ENCODE peak calls at places on chromosomes 16 and 17, in six cellular contexts. One of them, this sample, is unnamed. For H3K27me3 and H3K9me3, the result is how much of the 10 kb centered on the place peaks cover.

GRCh38 chr16:30069575-30070462 is 4.3 kb downstream of the ALDOA start:
- DNase-seq in mammary epithelial cell: no peak
- DNase-seq in BE2C: peak
- DNase-seq in mesenchymal stem cell: no peak
- DNase-seq in astrocyte: peak
- DNase-seq in tibial artery: no peak
- DNase-seq in this sample: no peak

GRCh38 chr16:4323071-4323844 is 7.4 kb downstream of the GLIS2 start:
- DNase-seq in mammary epithelial cell: no peak
- DNase-seq in BE2C: no peak
- DNase-seq in mesenchymal stem cell: no peak
- DNase-seq in astrocyte: no peak
- DNase-seq in tibial artery: no peak
- DNase-seq in this sample: no peak

GRCh38 chr17:73581379-73581778 is 62.9 kb downstream of the SDK2 start:
- DNase-seq in mammary epithelial cell: no peak
- DNase-seq in BE2C: no peak
- DNase-seq in mesenchymal stem cell: no peak
- DNase-seq in astrocyte: no peak
- DNase-seq in tibial artery: no peak
- DNase-seq in this sample: no peak

GRCh38 chr17:45431531-45432404 is 902 bp downstream of the ARHGAP27 start:
- DNase-seq in mammary epithelial cell: peak
- DNase-seq in BE2C: peak
- DNase-seq in mesenchymal stem cell: peak
- DNase-seq in astrocyte: no peak
- DNase-seq in tibial artery: peak
- DNase-seq in this sample: no peak

GRCh38 chr17:76076765-76077581 is 2.0 kb upstream of the ZACN start:
- DNase-seq in mammary epithelial cell: peak
- DNase-seq in BE2C: no peak
- DNase-seq in mesenchymal stem cell: no peak
- DNase-seq in astrocyte: no peak
- DNase-seq in tibial artery: no peak
- DNase-seq in this sample: no peak

GRCh38 chr16:4081035-4081434 is 35.2 kb downstream of the ADCY9 start:
- DNase-seq in mammary epithelial cell: no peak
- DNase-seq in BE2C: no peak
- DNase-seq in mesenchymal stem cell: no peak
- DNase-seq in astrocyte: no peak
- DNase-seq in tibial artery: no peak
- DNase-seq in this sample: no peak

GRCh38 chr16:18931756-18932155 is 5.5 kb upstream of the SMG1 start:
- DNase-seq in mammary epithelial cell: no peak
- DNase-seq in BE2C: no peak
- DNase-seq in mesenchymal stem cell: no peak
- DNase-seq in astrocyte: no peak
- DNase-seq in tibial artery: no peak
- DNase-seq in this sample: no peak

GRCh38 chr17:63035271-63035670 is 69.2 kb downstream of the TANC2 start:
- DNase-seq in mammary epithelial cell: peak
- DNase-seq in BE2C: no peak
- DNase-seq in mesenchymal stem cell: no peak
- DNase-seq in astrocyte: peak
- DNase-seq in tibial artery: no peak
- DNase-seq in this sample: peak

GRCh38 chr16:4795828-4796572 is 831 bp downstream of the SMIM22 start:
- DNase-seq in mammary epithelial cell: no peak
- DNase-seq in BE2C: no peak
- DNase-seq in mesenchymal stem cell: no peak
- DNase-seq in astrocyte: no peak
- DNase-seq in tibial artery: no peak
- DNase-seq in this sample: no peak

GRCh38 chr17:29593546-29594440 is 861 bp downstream of the ANKRD13B start:
- DNase-seq in mammary epithelial cell: no peak
- DNase-seq in BE2C: peak
- DNase-seq in mesenchymal stem cell: peak
- DNase-seq in astrocyte: no peak
- DNase-seq in tibial artery: no peak
- DNase-seq in this sample: peak

GRCh38 chr17:39045948-39046679 is 78.9 kb upstream of the FBXO47 start:
- DNase-seq in mammary epithelial cell: no peak
- DNase-seq in BE2C: peak
- DNase-seq in mesenchymal stem cell: no peak
- DNase-seq in astrocyte: no peak
- DNase-seq in tibial artery: no peak
- DNase-seq in this sample: no peak

DNA sequence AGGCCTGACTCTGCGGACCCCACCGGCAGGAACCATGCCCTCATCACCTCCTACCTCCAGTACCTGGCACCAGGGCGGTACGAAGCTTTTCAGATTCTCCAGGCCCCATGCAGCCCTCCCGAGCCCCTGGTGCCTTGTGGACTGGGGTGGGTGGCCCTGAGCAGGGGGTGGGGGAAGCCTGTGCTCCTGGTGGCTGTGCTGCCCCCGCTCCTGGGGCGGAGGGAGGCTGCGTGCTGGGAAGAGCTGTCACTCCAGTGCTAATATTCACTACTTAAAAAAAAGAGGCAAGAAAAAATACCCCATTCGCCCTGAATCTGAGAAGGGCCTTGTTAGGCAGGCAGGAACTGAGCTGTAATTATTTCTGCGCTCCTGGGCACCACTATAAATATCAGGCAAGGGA is 111.8 kb downstream of the ENGASE start:
- DNase-seq in mammary epithelial cell: no peak
- DNase-seq in BE2C: no peak
- DNase-seq in mesenchymal stem cell: no peak
- DNase-seq in astrocyte: no peak
- DNase-seq in tibial artery: no peak
- DNase-seq in this sample: no peak
- H3K4me3 ChIP-seq in mammary epithelial cell: no peak
- H3K4me3 ChIP-seq in BE2C: no peak
- H3K4me3 ChIP-seq in mesenchymal stem cell: no peak
- H3K4me3 ChIP-seq in astrocyte: no peak
- H3K4me3 ChIP-seq in tibial artery: no peak
- H3K4me3 ChIP-seq in this sample: no peak

DNA sequence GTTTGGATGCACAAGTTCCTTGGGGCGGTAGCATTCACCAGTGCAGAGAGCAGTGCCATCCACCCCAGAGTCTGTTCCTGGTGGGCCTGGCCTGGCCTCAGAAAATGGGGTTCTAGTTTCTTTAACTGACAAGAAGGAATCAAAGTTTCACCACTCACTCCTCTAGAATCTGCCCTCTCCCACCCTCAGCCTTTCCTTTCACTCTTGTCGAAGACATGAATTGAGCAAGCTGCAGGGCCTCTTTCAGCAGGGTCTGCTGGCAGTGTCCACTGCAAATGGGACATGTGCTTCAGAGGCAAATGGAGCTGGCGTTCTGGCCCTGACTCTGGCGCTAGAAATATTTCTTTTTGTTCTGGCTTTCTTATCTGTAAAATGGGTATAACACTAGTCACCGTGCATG is 176.3 kb downstream of the LGALS9B start:
- DNase-seq in mammary epithelial cell: no peak
- DNase-seq in BE2C: no peak
- DNase-seq in mesenchymal stem cell: no peak
- DNase-seq in astrocyte: no peak
- DNase-seq in tibial artery: no peak
- DNase-seq in this sample: no peak
- H3K27me3 ChIP-seq in mammary epithelial cell: under half
- H3K27me3 ChIP-seq in BE2C: under half
- H3K27me3 ChIP-seq in mesenchymal stem cell: under half
- H3K27me3 ChIP-seq in astrocyte: under half
- H3K27me3 ChIP-seq in tibial artery: under half
- H3K27me3 ChIP-seq in this sample: under half

GRCh38 chr16:24463196-24463945 is 76.0 kb upstream of the RBBP6 start:
- DNase-seq in mammary epithelial cell: no peak
- DNase-seq in BE2C: no peak
- DNase-seq in mesenchymal stem cell: no peak
- DNase-seq in astrocyte: no peak
- DNase-seq in tibial artery: no peak
- DNase-seq in this sample: no peak
- H3K9me3 ChIP-seq in mammary epithelial cell: under half
- H3K9me3 ChIP-seq in BE2C: under half
- H3K9me3 ChIP-seq in mesenchymal stem cell: under half
- H3K9me3 ChIP-seq in astrocyte: under half
- H3K9me3 ChIP-seq in tibial artery: under half
- H3K9me3 ChIP-seq in this sample: under half

GRCh38 chr16:17468611-17469010 is 2.1 kb downstream of the XYLT1 start:
- DNase-seq in mammary epithelial cell: no peak
- DNase-seq in BE2C: no peak
- DNase-seq in mesenchymal stem cell: no peak
- DNase-seq in astrocyte: no peak
- DNase-seq in tibial artery: no peak
- DNase-seq in this sample: no peak
- H3K4me3 ChIP-seq in mammary epithelial cell: peak
- H3K4me3 ChIP-seq in BE2C: no peak
- H3K4me3 ChIP-seq in mesenchymal stem cell: peak
- H3K4me3 ChIP-seq in astrocyte: peak
- H3K4me3 ChIP-seq in tibial artery: peak
- H3K4me3 ChIP-seq in this sample: peak

GRCh38 chr17:50635720-50636144 is 1.1 kb downstream of the ABCC3 start:
- DNase-seq in mammary epithelial cell: no peak
- DNase-seq in BE2C: no peak
- DNase-seq in mesenchymal stem cell: no peak
- DNase-seq in astrocyte: no peak
- DNase-seq in tibial artery: no peak
- DNase-seq in this sample: no peak

GRCh38 chr17:50634915-50635719 is 436 bp downstream of the ABCC3 start:
- DNase-seq in mammary epithelial cell: no peak
- DNase-seq in BE2C: no peak
- DNase-seq in mesenchymal stem cell: no peak
- DNase-seq in astrocyte: no peak
- DNase-seq in tibial artery: no peak
- DNase-seq in this sample: no peak

GRCh38 chr17:50632637-50633036 is 2.0 kb upstream of the ABCC3 start:
- DNase-seq in mammary epithelial cell: no peak
- DNase-seq in BE2C: no peak
- DNase-seq in mesenchymal stem cell: no peak
- DNase-seq in astrocyte: no peak
- DNase-seq in tibial artery: no peak
- DNase-seq in this sample: no peak

GRCh38 chr17:50633683-50634082 is 998 bp upstream of the ABCC3 start:
- DNase-seq in mammary epithelial cell: no peak
- DNase-seq in BE2C: no peak
- DNase-seq in mesenchymal stem cell: no peak
- DNase-seq in astrocyte: no peak
- DNase-seq in tibial artery: no peak
- DNase-seq in this sample: no peak

GRCh38 chr17:50634123-50634914 is at the start of gene ABCC3:
- DNase-seq in mammary epithelial cell: no peak
- DNase-seq in BE2C: peak
- DNase-seq in mesenchymal stem cell: no peak
- DNase-seq in astrocyte: peak
- DNase-seq in tibial artery: peak
- DNase-seq in this sample: peak
- H3K27me3 ChIP-seq in mammary epithelial cell: under half
- H3K27me3 ChIP-seq in BE2C: under half
- H3K27me3 ChIP-seq in mesenchymal stem cell: under half
- H3K27me3 ChIP-seq in astrocyte: under half
- H3K27me3 ChIP-seq in tibial artery: under half
- H3K27me3 ChIP-seq in this sample: under half

GRCh38 chr17:53628011-53628410 is 194.7 kb upstream of the KIF2B start:
- DNase-seq in mammary epithelial cell: peak
- DNase-seq in BE2C: no peak
- DNase-seq in mesenchymal stem cell: peak
- DNase-seq in astrocyte: peak
- DNase-seq in tibial artery: no peak
- DNase-seq in this sample: no peak

GRCh38 chr17:53626286-53626685 is 196.4 kb upstream of the KIF2B start:
- DNase-seq in mammary epithelial cell: peak
- DNase-seq in BE2C: no peak
- DNase-seq in mesenchymal stem cell: peak
- DNase-seq in astrocyte: peak
- DNase-seq in tibial artery: no peak
- DNase-seq in this sample: no peak

GRCh38 chr17:53630115-53630514 is 192.6 kb upstream of the KIF2B start:
- DNase-seq in mammary epithelial cell: no peak
- DNase-seq in BE2C: no peak
- DNase-seq in mesenchymal stem cell: no peak
- DNase-seq in astrocyte: no peak
- DNase-seq in tibial artery: no peak
- DNase-seq in this sample: no peak

GRCh38 chr17:53629188-53629587 is 193.5 kb upstream of the KIF2B start:
- DNase-seq in mammary epithelial cell: peak
- DNase-seq in BE2C: no peak
- DNase-seq in mesenchymal stem cell: no peak
- DNase-seq in astrocyte: peak
- DNase-seq in tibial artery: no peak
- DNase-seq in this sample: no peak

GRCh38 chr17:53627511-53627910 is 195.2 kb upstream of the KIF2B start:
- DNase-seq in mammary epithelial cell: peak
- DNase-seq in BE2C: no peak
- DNase-seq in mesenchymal stem cell: peak
- DNase-seq in astrocyte: peak
- DNase-seq in tibial artery: no peak
- DNase-seq in this sample: no peak
- H3K9me3 ChIP-seq in mammary epithelial cell: under half
- H3K9me3 ChIP-seq in BE2C: under half
- H3K9me3 ChIP-seq in mesenchymal stem cell: under half
- H3K9me3 ChIP-seq in astrocyte: under half
- H3K9me3 ChIP-seq in tibial artery: under half
- H3K9me3 ChIP-seq in this sample: under half

DNA sequence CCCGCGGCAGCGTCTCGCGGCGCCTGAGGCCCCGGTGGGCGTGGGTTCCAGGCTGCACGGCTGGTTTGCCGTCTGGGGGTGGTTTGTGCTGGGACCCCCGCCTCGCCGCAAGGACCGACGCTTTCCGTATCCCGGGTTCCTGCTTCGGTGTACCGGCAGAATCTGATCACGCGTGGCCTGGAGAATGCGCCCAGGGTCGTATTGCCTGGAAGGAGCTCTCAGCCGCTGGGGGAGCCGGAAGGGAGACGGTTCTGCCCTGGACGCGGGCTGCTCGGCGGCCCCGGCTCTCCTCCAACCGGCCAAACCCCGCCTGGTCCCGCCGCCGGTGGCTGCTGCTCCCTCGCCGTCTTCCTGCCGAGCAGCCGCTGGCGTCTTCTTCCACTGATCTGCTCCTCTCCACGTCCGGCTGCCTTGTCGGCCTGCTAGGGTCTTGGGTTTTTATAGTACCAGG is 39.8 kb downstream of the ZNF778 start:
- DNase-seq in mammary epithelial cell: no peak
- DNase-seq in BE2C: peak
- DNase-seq in mesenchymal stem cell: no peak
- DNase-seq in astrocyte: no peak
- DNase-seq in tibial artery: no peak
- DNase-seq in this sample: no peak
- H3K4me3 ChIP-seq in mammary epithelial cell: peak
- H3K4me3 ChIP-seq in BE2C: no peak
- H3K4me3 ChIP-seq in mesenchymal stem cell: peak
- H3K4me3 ChIP-seq in astrocyte: peak
- H3K4me3 ChIP-seq in tibial artery: peak
- H3K4me3 ChIP-seq in this sample: no peak

DNA sequence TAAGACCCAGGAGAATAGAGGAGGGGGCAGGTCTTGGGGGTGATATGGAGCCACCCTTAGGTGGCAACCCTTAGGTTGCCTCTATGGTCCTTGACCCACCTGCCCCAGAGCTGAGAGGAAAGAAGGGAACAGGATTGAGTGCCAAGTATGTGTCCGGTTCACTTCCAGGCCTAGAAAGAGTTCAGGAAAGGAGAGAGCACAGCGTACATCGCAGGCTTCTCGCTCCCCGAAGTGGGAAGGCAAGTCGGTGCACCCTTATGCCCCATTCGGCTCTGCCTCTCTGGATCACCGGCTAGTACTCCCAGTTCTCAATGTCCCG is 631 bp downstream of the SP6 start:
- DNase-seq in mammary epithelial cell: no peak
- DNase-seq in BE2C: no peak
- DNase-seq in mesenchymal stem cell: no peak
- DNase-seq in astrocyte: no peak
- DNase-seq in tibial artery: no peak
- DNase-seq in this sample: no peak
- H3K27me3 ChIP-seq in mammary epithelial cell: under half
- H3K27me3 ChIP-seq in BE2C: half or more
- H3K27me3 ChIP-seq in mesenchymal stem cell: half or more
- H3K27me3 ChIP-seq in astrocyte: half or more
- H3K27me3 ChIP-seq in tibial artery: half or more
- H3K27me3 ChIP-seq in this sample: under half

This sample was measured in MG63.